ENCODE peak calls at places on chromosomes 2 and 18, in ten cellular contexts. V is stomach, R is endothelial cell of umbilical vein, Y is A549, I is H54, Z is erythroblast, D is NB4, G is gastrocnemius medialis, W is lower leg skin, H is GM12891. B is an unnamed sample.

GRCh38 chr2:234165421-234165820 is 114.9 kb downstream of the SPP2 start:
- DNase-seq in V (no peak), R (no peak), Y (no peak), I (no peak), Z (no peak), D (no peak), G (no peak), W (no peak), H (no peak), B (no peak)

GRCh38 chr2:212669761-212670160 is 131.2 kb upstream of the ERBB4 start:
- DNase-seq in V (no peak), R (no peak), Y (no peak), I (no peak), Z (no peak), D (no peak), G (no peak), W (no peak), H (no peak), B (no peak)

GRCh38 chr2:105907159-105907558 is 162.4 kb downstream of the NCK2 start:
- DNase-seq in V (no peak), R (no peak), Y (no peak), I (no peak), Z (no peak), D (no peak), G (no peak), W (no peak), H (no peak), B (no peak)

GRCh38 chr2:25894135-25894830 is 16.0 kb upstream of the ASXL2 start:
- DNase-seq in V (peak; percentile 32), R (peak; percentile 79), Y (no peak), I (no peak), Z (no peak), D (no peak), G (peak; percentile 20), W (peak; percentile 57), H (no peak), B (no peak)

GRCh38 chr2:209495855-209496585 is 72.2 kb downstream of the MAP2 start:
- DNase-seq in V (peak; percentile 44), R (peak; percentile 99), Y (peak; percentile 60), I (peak; percentile 16), Z (peak; percentile 18), D (peak; percentile 36), G (no peak), W (no peak), H (no peak), B (no peak)

GRCh38 chr2:120617055-120617454 is 118.6 kb upstream of the GLI2 start:
- DNase-seq in V (no peak), R (no peak), Y (no peak), I (no peak), Z (no peak), D (peak; percentile 66), G (peak; percentile 49), W (no peak), H (no peak), B (no peak)

GRCh38 chr2:21404827-21405625 is 281.3 kb downstream of the TDRD15 start:
- DNase-seq in V (no peak), R (no peak), Y (no peak), I (no peak), Z (no peak), D (peak; percentile 33), G (no peak), W (no peak), H (no peak), B (no peak)

GRCh38 chr2:171878481-171878993 is 15.5 kb downstream of the SLC25A12 start:
- DNase-seq in V (peak; percentile 29), R (peak; percentile 22), Y (no peak), I (no peak), Z (no peak), D (no peak), G (peak; percentile 68), W (no peak), H (no peak), B (no peak)

GRCh38 chr2:178193496-178193822 is 853 bp upstream of the OSBPL6 start:
- DNase-seq in V (no peak), R (no peak), Y (no peak), I (no peak), Z (no peak), D (no peak), G (peak; percentile 11), W (no peak), H (no peak), B (no peak)

GRCh38 chr2:215904101-215904500 is 109.2 kb downstream of the MREG start:
- DNase-seq in V (no peak), R (peak; percentile 53), Y (no peak), I (no peak), Z (no peak), D (peak; percentile 78), G (no peak), W (no peak), H (no peak), B (no peak)

GRCh38 chr2:88198308-88198707 is 28.2 kb downstream of the THNSL2 start:
- DNase-seq in V (no peak), R (no peak), Y (no peak), I (no peak), Z (no peak), D (no peak), G (no peak), W (no peak), H (no peak), B (no peak)

GRCh38 chr2:121530563-121531334 is at the start of gene RNU4ATAC:
- DNase-seq in V (peak; percentile 86), R (peak; percentile 99), Y (peak; percentile 82), I (peak; percentile 69), Z (peak; percentile 95), D (peak; percentile 99), G (peak; percentile 89), W (peak; percentile 97), H (peak; percentile 63), B (peak; percentile 25)

GRCh38 chr2:130834091-130834922 is 2.4 kb upstream of the ARHGEF4 start:
- DNase-seq in V (no peak), R (no peak), Y (no peak), I (peak; percentile 41), Z (no peak), D (no peak), G (no peak), W (no peak), H (no peak), B (no peak)

GRCh38 chr2:64212346-64212745 is 68.1 kb upstream of the PELI1 start:
- DNase-seq in V (no peak), R (no peak), Y (no peak), I (no peak), Z (peak; percentile 22), D (peak; percentile 97), G (no peak), W (no peak), H (no peak), B (no peak)

GRCh38 chr2:27376866-27377617 is 3.5 kb downstream of the ZNF513 start:
- DNase-seq in V (no peak), R (no peak), Y (no peak), I (no peak), Z (no peak), D (no peak), G (no peak), W (no peak), H (no peak), B (no peak)
- TF ChIP-seq POLR2A in V (no peak), R (no peak), Y (no peak), I (no peak), Z (no peak), D (no peak), G (no peak), W (no peak), H (no peak), B (no peak)

GRCh38 chr2:113198790-113199612 is 25.2 kb downstream of the PSD4 start:
- DNase-seq in V (peak; percentile 89), R (peak; percentile 62), Y (peak; percentile 61), I (peak; percentile 81), Z (peak; percentile 90), D (no peak), G (peak; percentile 51), W (peak; percentile 96), H (no peak), B (no peak)
- TF ChIP-seq POLR2A in V (no peak), R (no peak), Y (peak; percentile 62), I (no peak), Z (no peak), D (no peak), G (peak; percentile 10), W (no peak), H (no peak), B (peak; percentile 24)

DNA sequence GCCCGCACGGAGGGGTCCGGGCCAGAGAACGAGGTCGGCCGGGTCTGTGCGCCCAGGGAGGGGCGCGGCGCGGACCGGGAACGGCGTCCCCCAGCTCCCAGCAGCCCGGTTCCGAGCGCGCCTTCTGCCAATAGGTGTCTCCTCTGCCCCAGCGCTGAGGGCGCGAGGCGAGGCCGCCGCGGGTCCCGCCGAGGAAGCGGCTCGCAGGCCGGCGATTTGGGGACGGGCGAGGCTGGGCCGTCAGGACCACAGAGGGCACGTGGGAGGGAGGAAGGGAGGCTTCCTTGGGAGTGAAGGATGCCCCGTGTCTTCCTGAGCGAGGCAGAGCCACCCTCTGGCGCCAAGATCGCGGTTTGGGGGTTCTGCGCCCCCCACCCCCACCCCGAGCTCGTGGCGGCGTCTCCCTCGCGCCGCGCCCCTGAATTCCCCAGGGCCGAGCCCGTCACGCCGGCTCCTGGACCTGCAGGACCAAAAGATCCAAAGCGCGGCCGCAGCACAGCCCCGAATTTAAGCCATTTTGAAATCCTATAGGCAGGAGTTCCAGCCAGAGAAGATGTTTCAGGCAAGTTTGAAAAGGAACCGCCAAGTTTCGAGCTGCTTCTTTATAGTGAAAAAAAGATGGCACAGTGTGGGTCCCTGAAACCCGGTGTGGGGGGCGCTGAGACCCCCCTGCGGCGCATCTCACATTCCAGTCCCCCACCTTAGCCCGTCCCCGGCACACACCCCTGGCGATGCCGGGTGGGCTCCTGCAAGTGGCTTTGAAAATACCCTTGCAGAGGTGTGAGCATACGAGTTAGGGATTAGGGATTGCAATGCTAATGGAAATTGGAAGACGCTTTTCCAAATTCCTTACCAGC is 929 bp downstream of the NFATC1 start:
- DNase-seq in V (no peak), R (peak; percentile 40), Y (no peak), I (no peak), Z (peak; percentile 66), D (peak; percentile 52), G (peak; percentile 57), W (no peak), H (no peak), B (no peak)
- TF ChIP-seq POLR2A in V (no peak), R (no peak), Y (no peak), I (no peak), Z (peak; percentile 46), D (no peak), G (no peak), W (no peak), H (no peak), B (no peak)

DNA sequence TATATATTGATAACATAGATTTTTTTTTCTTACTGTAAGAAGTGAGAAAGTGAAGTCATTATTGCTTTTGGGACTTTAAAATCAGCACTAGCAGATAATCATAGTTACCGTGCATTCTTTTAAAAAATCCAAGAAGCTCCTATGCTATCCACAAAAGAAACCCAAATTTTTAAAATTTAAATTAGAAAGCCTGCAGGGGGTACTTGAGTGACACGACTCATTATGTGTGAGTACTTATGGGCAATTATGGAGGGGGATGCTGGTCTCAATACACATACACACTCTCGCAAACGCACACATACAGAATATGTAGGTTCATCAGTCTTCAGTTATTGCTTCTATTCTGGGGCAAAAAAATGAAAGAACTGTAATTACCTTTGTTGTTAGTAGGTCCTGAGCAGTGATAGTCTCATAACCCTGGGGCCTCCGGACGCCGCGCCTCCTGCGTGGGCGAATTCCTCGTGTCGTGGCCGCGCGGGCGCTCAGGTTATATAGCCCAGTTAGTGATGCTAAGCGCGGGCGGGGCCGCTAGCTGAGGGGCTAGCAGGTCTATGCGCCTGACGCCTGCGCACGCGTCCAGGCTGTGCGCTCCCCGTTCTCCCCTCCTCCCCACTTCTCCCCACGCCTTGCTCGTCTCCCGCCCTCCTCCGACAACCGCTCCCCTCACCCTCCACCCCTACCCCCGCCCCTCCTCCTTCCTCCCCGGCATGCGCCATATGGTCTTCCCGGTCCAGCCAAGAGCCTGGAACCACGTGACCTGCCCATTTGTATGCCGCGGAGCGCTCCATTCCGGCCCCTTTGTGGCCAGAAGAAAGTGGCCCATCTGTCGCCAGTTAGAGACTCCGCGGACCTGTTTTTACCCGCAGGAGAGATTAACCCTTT is at the start of gene NEUROD1:
- DNase-seq in V (no peak), R (no peak), Y (no peak), I (no peak), Z (no peak), D (no peak), G (no peak), W (no peak), H (no peak), B (no peak)
- TF ChIP-seq POLR2A in V (no peak), R (no peak), Y (no peak), I (no peak), Z (no peak), D (no peak), G (no peak), W (no peak), H (no peak), B (no peak)